ENCODE peak calls at places on chromosome 3, in ten cellular contexts. U is cardiac fibroblast, Y is kidney, R is AG04450, O is neural progenitor cell, G is pancreas, H is fibroblast of pulmonary artery, V is psoas muscle, B is PC-3, P is upper lobe of left lung. X is an unnamed sample.

GRCh38 chr3:109346099-109346498 is 8.8 kb upstream of the DPPA4 start:
- DNase-seq in U (no peak), Y (no peak), R (no peak), O (no peak), G (no peak), H (no peak), V (no peak), B (no peak), P (no peak), X (no peak)

GRCh38 chr3:162400697-162401096 is 904.1 kb downstream of the OTOL1 start:
- DNase-seq in U (peak), Y (no peak), R (no peak), O (no peak), G (no peak), H (no peak), V (no peak), B (peak), P (no peak), X (no peak)

GRCh38 chr3:39432342-39432741 is 25.8 kb downstream of the RPSA start:
- DNase-seq in U (no peak), Y (no peak), R (no peak), O (no peak), G (no peak), H (no peak), V (no peak), B (peak), P (no peak), X (no peak)

GRCh38 chr3:37237252-37237651 is 62.9 kb upstream of the LRRFIP2 start:
- DNase-seq in U (no peak), Y (no peak), R (no peak), O (no peak), G (no peak), H (no peak), V (no peak), B (peak), P (no peak), X (no peak)

GRCh38 chr3:11096266-11097135 is 57.8 kb upstream of the HRH1 start:
- DNase-seq in U (peak), Y (peak), R (peak), O (peak), G (peak), H (peak), V (peak), B (peak), P (peak), X (peak)

GRCh38 chr3:30659270-30660127 is 53.1 kb downstream of the TGFBR2 start:
- DNase-seq in U (peak), Y (no peak), R (peak), O (no peak), G (no peak), H (peak), V (no peak), B (peak), P (no peak), X (peak)

GRCh38 chr3:188764609-188765008 is 407.2 kb upstream of the TPRG1 start:
- DNase-seq in U (no peak), Y (no peak), R (no peak), O (no peak), G (no peak), H (no peak), V (no peak), B (no peak), P (no peak), X (no peak)

GRCh38 chr3:107643038-107643883 is 120.5 kb downstream of the BBX start:
- DNase-seq in U (no peak), Y (no peak), R (no peak), O (peak), G (no peak), H (no peak), V (no peak), B (peak), P (no peak), X (no peak)

GRCh38 chr3:146865175-146865755 is 260.1 kb upstream of the PLSCR5 start:
- DNase-seq in U (no peak), Y (no peak), R (no peak), O (peak), G (peak), H (no peak), V (no peak), B (no peak), P (no peak), X (no peak)

GRCh38 chr3:71551286-71551919 is 32.1 kb downstream of the FOXP1 start:
- DNase-seq in U (peak), Y (no peak), R (no peak), O (no peak), G (no peak), H (peak), V (no peak), B (peak), P (no peak), X (peak)

GRCh38 chr3:190524942-190525341 is 11.1 kb downstream of the IL1RAP start:
- DNase-seq in U (no peak), Y (no peak), R (no peak), O (no peak), G (no peak), H (no peak), V (no peak), B (no peak), P (no peak), X (no peak)

GRCh38 chr3:169668957-169669681 is 5.6 kb upstream of the MECOM start:
- DNase-seq in U (peak), Y (peak), R (no peak), O (peak), G (peak), H (peak), V (peak), B (peak), P (peak), X (peak)

GRCh38 chr3:61944736-61945135 is 383.4 kb downstream of the PTPRG start:
- DNase-seq in U (no peak), Y (no peak), R (no peak), O (no peak), G (no peak), H (no peak), V (no peak), B (no peak), P (no peak), X (no peak)

GRCh38 chr3:193884011-193884410 is 251.9 kb upstream of the HES1 start:
- DNase-seq in U (no peak), Y (no peak), R (no peak), O (no peak), G (no peak), H (no peak), V (no peak), B (no peak), P (no peak), X (no peak)

GRCh38 chr3:133532951-133533350 is 40.5 kb upstream of the CDV3 start:
- DNase-seq in U (no peak), Y (no peak), R (peak), O (no peak), G (no peak), H (peak), V (no peak), B (no peak), P (no peak), X (peak)

GRCh38 chr3:149536429-149536828 is 61.9 kb downstream of the TM4SF4 start:
- DNase-seq in U (peak), Y (peak), R (no peak), O (peak), G (peak), H (peak), V (peak), B (no peak), P (peak), X (peak)

DNA sequence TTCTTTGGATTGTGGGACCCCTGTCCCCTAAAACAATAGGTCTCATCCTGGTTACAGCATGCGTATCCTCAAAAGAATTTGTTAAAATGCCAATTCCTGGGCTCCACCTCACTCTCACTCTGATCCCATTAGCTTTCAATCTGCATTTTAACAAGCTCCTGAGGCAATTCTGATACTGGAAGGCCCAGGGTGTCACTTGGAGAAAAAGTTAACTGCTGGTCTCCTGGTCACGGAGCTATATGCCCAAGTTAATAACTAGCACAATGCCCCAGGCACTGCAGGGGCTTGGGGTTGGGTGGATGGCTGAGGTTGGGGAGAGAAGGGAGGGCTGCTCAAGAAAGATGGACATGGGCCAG is 4.4 kb downstream of the IL17RD start:
- DNase-seq in U (no peak), Y (no peak), R (no peak), O (no peak), G (no peak), H (no peak), V (no peak), B (no peak), P (no peak), X (no peak)
- H3K4me3 ChIP-seq in U (no peak), Y (no peak), R (no peak), O (peak), G (no peak), H (no peak), V (no peak), B (no peak), P (no peak), X (no peak)

DNA sequence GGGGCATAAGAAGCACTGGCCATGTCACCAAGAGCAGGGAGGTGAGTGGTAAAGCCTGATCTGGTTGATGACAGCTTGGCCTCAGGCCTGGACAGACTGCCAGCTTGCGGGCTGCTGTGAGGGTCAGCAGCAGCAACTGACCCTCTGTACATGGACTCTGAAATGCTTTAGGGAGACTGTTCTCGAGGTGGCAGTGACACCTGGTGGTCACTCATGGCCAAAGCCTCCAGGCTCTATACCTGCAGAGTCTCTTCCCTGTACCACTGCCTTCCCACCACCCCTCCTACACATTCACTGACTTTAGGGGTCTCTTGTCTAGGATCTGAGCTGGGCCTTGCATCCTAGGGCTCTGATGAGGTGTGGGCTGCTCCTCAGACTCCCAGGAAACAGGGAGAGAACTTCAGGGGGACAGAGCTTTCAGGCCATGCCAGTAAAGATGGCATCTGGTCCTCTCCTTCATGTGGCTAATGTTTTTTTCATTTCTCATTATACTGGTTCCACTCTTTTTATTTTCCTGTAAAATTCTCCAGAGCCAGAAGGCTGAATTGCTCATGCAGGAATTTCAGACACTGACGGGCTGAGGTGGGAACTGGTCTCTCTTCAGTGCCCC is 17.2 kb upstream of the TIMP4 start:
- DNase-seq in U (peak), Y (no peak), R (no peak), O (peak), G (peak), H (peak), V (peak), B (peak), P (no peak), X (peak)
- TF ChIP-seq CTCF in U (peak), Y (peak), R (peak), O (peak), G (peak), H (peak), V (peak), B (peak), P (peak), X (peak)

GRCh38 chr3:122324871-122325323 is at the start of gene CSTA:
- DNase-seq in U (peak), Y (no peak), R (no peak), O (no peak), G (no peak), H (peak), V (no peak), B (no peak), P (no peak), X (no peak)
- H3K4me3 ChIP-seq in U (no peak), Y (no peak), R (no peak), O (no peak), G (no peak), H (no peak), V (no peak), B (no peak), P (no peak), X (no peak)

DNA sequence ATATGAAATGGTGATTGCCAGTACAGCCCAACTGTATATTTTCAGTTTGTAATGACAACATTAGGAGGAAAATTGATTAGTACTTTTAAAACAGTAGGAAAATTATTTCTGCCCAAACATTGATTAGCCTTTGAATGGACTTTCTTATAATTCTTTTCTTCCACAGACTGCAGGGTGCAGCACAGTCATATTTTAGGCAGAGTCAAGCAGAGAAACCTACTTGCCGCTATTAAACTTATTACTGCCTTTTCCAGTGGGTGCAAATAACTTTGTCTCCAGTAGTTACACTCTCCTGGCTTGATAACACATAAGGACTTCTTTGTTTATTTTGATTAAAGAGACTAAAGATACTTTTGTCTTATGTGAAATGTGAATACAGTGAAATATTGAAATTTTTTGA is 85.4 kb downstream of the PPM1L start:
- DNase-seq in U (no peak), Y (no peak), R (no peak), O (no peak), G (no peak), H (no peak), V (no peak), B (no peak), P (no peak), X (no peak)
- TF ChIP-seq CTCF in U (no peak), Y (no peak), R (no peak), O (no peak), G (no peak), H (no peak), V (peak), B (no peak), P (no peak), X (no peak)

GRCh38 chr3:5251196-5251583 is 63.7 kb downstream of the EDEM1 start:
- DNase-seq in U (no peak), Y (no peak), R (no peak), O (no peak), G (no peak), H (no peak), V (no peak), B (no peak), P (no peak), X (no peak)
- H3K4me3 ChIP-seq in U (peak), Y (no peak), R (peak), O (no peak), G (peak), H (peak), V (peak), B (peak), P (no peak), X (peak)

DNA sequence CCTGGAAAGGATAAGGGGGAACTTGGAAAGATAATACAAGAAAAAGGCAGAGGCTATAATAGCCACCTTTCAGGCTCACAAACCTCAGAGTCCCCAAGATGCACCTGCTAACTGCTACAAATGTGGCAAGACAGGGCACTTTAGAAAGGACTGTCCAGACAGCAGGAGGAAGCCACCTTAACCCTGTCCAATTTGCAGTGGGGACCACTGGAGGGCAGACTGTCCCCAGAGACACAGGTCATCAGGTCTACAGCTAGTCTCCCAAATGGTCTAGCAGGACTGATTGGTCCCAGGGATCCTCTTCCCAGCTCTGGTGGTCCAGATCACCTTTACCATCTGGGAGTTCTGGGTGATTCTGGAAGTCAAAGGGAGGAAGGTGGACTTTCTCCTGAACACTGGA is 882.5 kb upstream of the GBE1 start:
- DNase-seq in U (no peak), Y (no peak), R (no peak), O (peak), G (no peak), H (no peak), V (no peak), B (peak), P (no peak), X (no peak)
- TF ChIP-seq CTCF in U (no peak), Y (no peak), R (no peak), O (peak), G (no peak), H (no peak), V (no peak), B (peak), P (no peak), X (no peak)

DNA sequence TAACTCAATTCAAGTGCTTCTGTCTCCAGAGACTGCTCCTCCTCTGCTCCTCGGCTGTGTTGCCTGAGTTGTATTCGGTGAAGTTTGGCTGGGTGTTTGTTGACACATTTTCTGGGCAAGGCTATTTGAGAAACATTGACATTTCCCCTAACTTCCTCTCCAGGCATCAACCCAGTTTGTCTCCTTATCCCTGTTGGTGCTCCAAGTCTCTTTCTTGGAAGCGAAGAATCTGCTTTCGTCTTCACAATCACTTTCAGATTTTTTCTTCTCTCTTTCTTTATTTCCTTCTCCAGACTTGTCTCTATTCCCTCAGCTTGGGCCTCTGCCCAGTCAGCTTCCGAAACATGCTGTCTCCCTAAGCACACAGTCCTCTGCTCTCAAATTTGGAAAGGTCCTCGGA is 84.7 kb downstream of the ETV5 start:
- DNase-seq in U (no peak), Y (no peak), R (no peak), O (no peak), G (no peak), H (peak), V (peak), B (no peak), P (no peak), X (peak)
- H3K4me3 ChIP-seq in U (no peak), Y (no peak), R (no peak), O (no peak), G (no peak), H (peak), V (no peak), B (no peak), P (no peak), X (no peak)

DNA sequence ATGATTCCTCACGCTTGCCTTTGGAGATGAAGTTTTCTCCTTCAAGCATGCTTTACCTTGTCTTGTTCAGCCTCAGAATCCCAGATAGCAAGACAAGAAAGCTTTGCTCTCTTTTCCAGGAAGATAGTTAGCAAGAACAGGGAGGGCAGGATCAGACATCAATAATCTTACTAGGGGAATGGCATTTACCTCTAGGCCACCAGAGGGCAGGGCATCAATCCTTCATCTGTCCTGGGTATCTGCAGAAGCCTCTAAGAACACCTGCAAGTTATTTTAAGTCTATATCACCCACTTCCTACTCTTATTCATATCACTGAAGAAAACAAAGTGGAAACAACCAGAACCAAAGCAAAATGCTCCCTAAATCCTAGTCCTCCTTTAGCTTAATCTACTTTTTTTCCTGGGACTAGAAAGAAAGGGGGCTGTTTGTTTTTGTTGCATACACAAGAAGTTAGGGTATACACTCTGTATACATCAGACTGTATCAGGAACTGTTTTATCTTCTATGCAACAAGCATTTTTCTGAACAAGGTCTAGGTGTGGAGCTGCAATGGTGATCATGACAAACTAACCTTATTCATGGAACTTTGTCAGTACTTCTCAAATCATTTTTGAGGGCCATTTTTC is 862.5 kb downstream of the CADM2 start:
- DNase-seq in U (peak), Y (no peak), R (no peak), O (peak), G (no peak), H (peak), V (no peak), B (peak), P (no peak), X (no peak)
- TF ChIP-seq CTCF in U (peak), Y (peak), R (peak), O (peak), G (no peak), H (peak), V (no peak), B (peak), P (no peak), X (peak)

GRCh38 chr3:196662033-196662432 is 22.5 kb downstream of the NRROS start:
- DNase-seq in U (no peak), Y (no peak), R (no peak), O (no peak), G (no peak), H (no peak), V (no peak), B (no peak), P (no peak), X (no peak)

GRCh38 chr3:196660381-196661166 is 21.1 kb downstream of the NRROS start:
- DNase-seq in U (no peak), Y (peak), R (no peak), O (no peak), G (peak), H (no peak), V (no peak), B (peak), P (peak), X (no peak)

GRCh38 chr3:196661400-196661799 is 21.9 kb downstream of the NRROS start:
- DNase-seq in U (no peak), Y (peak), R (no peak), O (no peak), G (no peak), H (no peak), V (no peak), B (no peak), P (peak), X (no peak)

GRCh38 chr3:196662711-196663571 is 23.4 kb downstream of the NRROS start:
- DNase-seq in U (peak), Y (peak), R (no peak), O (no peak), G (no peak), H (peak), V (no peak), B (no peak), P (no peak), X (peak)

DNA sequence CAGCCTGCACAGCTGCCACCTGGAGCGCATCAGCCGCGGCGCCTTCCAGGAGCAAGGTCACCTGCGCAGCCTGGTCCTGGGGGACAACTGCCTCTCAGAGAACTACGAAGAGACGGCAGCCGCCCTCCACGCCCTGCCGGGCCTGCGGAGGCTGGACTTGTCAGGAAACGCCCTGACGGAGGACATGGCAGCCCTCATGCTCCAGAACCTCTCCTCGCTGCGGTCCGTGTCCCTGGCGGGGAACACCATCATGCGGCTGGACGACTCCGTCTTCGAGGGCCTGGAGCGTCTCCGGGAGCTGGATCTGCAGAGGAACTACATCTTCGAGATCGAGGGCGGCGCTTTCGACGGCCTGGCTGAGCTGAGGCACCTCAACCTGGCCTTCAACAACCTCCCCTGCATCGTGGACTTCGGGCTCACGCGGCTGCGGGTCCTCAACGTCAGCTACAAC is 20.4 kb downstream of the NRROS start:
- DNase-seq in U (no peak), Y (peak), R (no peak), O (no peak), G (no peak), H (no peak), V (no peak), B (no peak), P (peak), X (no peak)
- H3K4me3 ChIP-seq in U (no peak), Y (no peak), R (no peak), O (no peak), G (no peak), H (no peak), V (no peak), B (no peak), P (no peak), X (no peak)